ENCODE peak calls at places on chromosomes 5 and 9, in six cellular contexts. U is IMR-90, M is H9, O is heart right ventricle, L is cardiac muscle cell, N is PC-3. I is an unnamed sample.
A peak's percentile ranks its signal among the peaks of the same experiment; 100 is the strongest.

GRCh38 chr5:150411245-150411979 is 1.3 kb downstream of the CD74 start:
- DNase-seq in U (peak; percentile 16), M (no peak), O (no peak), L (peak; percentile 50), N (no peak), I (no peak)

GRCh38 chr9:127417130-127418036 is 6.8 kb upstream of the ZNF79 start:
- DNase-seq in U (peak; percentile 78), M (no peak), O (no peak), L (no peak), N (peak; percentile 97), I (peak; percentile 44)

GRCh38 chr9:21465859-21466518 is 16.1 kb downstream of the IFNE start:
- DNase-seq in U (peak; percentile 68), M (no peak), O (no peak), L (peak; percentile 64), N (peak; percentile 77), I (no peak)

GRCh38 chr9:37999501-38000189 is 69.4 kb downstream of the SHB start:
- DNase-seq in U (peak; percentile 61), M (no peak), O (no peak), L (no peak), N (peak; percentile 82), I (no peak)

GRCh38 chr5:143019157-143019556 is 249.0 kb downstream of the ARHGAP26 start:
- DNase-seq in U (no peak), M (no peak), O (no peak), L (no peak), N (no peak), I (no peak)

GRCh38 chr5:28648108-28648507 is 1609.7 kb upstream of the CDH9 start:
- DNase-seq in U (no peak), M (no peak), O (no peak), L (no peak), N (peak; percentile 59), I (no peak)

GRCh38 chr5:991472-992267 is 16.9 kb upstream of the NKD2 start:
- DNase-seq in U (no peak), M (no peak), O (peak; percentile 8), L (no peak), N (no peak), I (no peak)

GRCh38 chr9:16832101-16832500 is 38.4 kb downstream of the BNC2 start:
- DNase-seq in U (no peak), M (no peak), O (no peak), L (no peak), N (no peak), I (no peak)

GRCh38 chr5:171435908-171436307 is 16.5 kb downstream of the FGF18 start:
- DNase-seq in U (no peak), M (no peak), O (no peak), L (no peak), N (no peak), I (no peak)

GRCh38 chr9:34684145-34684544 is 6.9 kb downstream of the CCL19 start:
- DNase-seq in U (no peak), M (no peak), O (no peak), L (no peak), N (no peak), I (no peak)

GRCh38 chr5:143896981-143897380 is 85.0 kb downstream of the HMHB1 start:
- DNase-seq in U (peak; percentile 81), M (no peak), O (no peak), L (no peak), N (peak; percentile 49), I (no peak)

GRCh38 chr5:90909091-90909503 is 350.5 kb downstream of the ADGRV1 start:
- DNase-seq in U (peak; percentile 39), M (no peak), O (no peak), L (no peak), N (no peak), I (peak; percentile 20)

GRCh38 chr5:160269017-160269416 is 39.7 kb downstream of the FABP6 start:
- DNase-seq in U (peak; percentile 91), M (no peak), O (peak; percentile 86), L (no peak), N (no peak), I (peak; percentile 58)

GRCh38 chr9:89606049-89606481 is 1.3 kb downstream of the GADD45G start:
- DNase-seq in U (peak; percentile 61), M (peak; percentile 68), O (peak; percentile 78), L (peak; percentile 75), N (peak; percentile 78), I (peak; percentile 84)

GRCh38 chr9:116628706-116629105 is 58.4 kb upstream of the TRIM32 start:
- DNase-seq in U (no peak), M (no peak), O (no peak), L (no peak), N (no peak), I (peak; percentile 6)

GRCh38 chr5:57173318-57174127 is at the start of gene GPBP1:
- DNase-seq in U (peak; percentile 99), M (peak; percentile 96), O (peak; percentile 98), L (peak; percentile 99), N (peak; percentile 90), I (peak; percentile 99)

GRCh38 chr5:22615964-22616363 is 237.2 kb downstream of the CDH12 start:
- DNase-seq in U (no peak), M (no peak), O (no peak), L (no peak), N (no peak), I (no peak)

GRCh38 chr5:16626696-16627264 is 10.0 kb upstream of the RETREG1 start:
- DNase-seq in U (no peak), M (no peak), O (no peak), L (no peak), N (no peak), I (no peak)

GRCh38 chr5:134248271-134248670 is 22.4 kb upstream of the PPP2CA start:
- DNase-seq in U (peak; percentile 17), M (no peak), O (no peak), L (no peak), N (peak; percentile 47), I (no peak)

GRCh38 chr9:137478613-137479314 is 19.6 kb upstream of the NSMF start:
- DNase-seq in U (peak; percentile 24), M (peak; percentile 67), O (no peak), L (no peak), N (no peak), I (peak; percentile 81)

GRCh38 chr5:61330341-61330878 is 1.6 kb upstream of the ZSWIM6 start:
- DNase-seq in U (peak; percentile 45), M (peak; percentile 55), O (peak; percentile 21), L (no peak), N (peak; percentile 50), I (peak; percentile 79)

GRCh38 chr9:98455256-98455956 is 200.0 kb upstream of the TBC1D2 start:
- DNase-seq in U (no peak), M (no peak), O (no peak), L (no peak), N (no peak), I (no peak)

GRCh38 chr5:9140711-9141110 is 405.2 kb downstream of the SEMA5A start:
- DNase-seq in U (no peak), M (no peak), O (no peak), L (no peak), N (no peak), I (no peak)

GRCh38 chr9:127200106-127200862 is 64.3 kb upstream of the GARNL3 start:
- DNase-seq in U (no peak), M (no peak), O (no peak), L (no peak), N (no peak), I (no peak)

GRCh38 chr5:18772475-18772874 is 1138.2 kb downstream of the TAF11L14 start:
- DNase-seq in U (no peak), M (no peak), O (no peak), L (peak; percentile 39), N (peak; percentile 88), I (no peak)

GRCh38 chr5:143481697-143482531 is 78.4 kb upstream of the NR3C1 start:
- DNase-seq in U (no peak), M (no peak), O (no peak), L (no peak), N (no peak), I (no peak)

GRCh38 chr9:96660693-96661248 is 5.7 kb upstream of the PRXL2C start:
- DNase-seq in U (no peak), M (no peak), O (no peak), L (no peak), N (no peak), I (no peak)

GRCh38 chr5:82111191-82111590 is 139.4 kb downstream of the ATG10 start:
- DNase-seq in U (peak; percentile 44), M (no peak), O (no peak), L (no peak), N (no peak), I (peak; percentile 33)

GRCh38 chr9:134778156-134778555 is 102.5 kb upstream of the FCN2 start:
- DNase-seq in U (peak; percentile 31), M (no peak), O (no peak), L (no peak), N (no peak), I (no peak)

GRCh38 chr9:99057665-99058625 is 47.0 kb upstream of the TGFBR1 start:
- DNase-seq in U (peak; percentile 81), M (no peak), O (no peak), L (no peak), N (peak; percentile 52), I (peak; percentile 93)

DNA sequence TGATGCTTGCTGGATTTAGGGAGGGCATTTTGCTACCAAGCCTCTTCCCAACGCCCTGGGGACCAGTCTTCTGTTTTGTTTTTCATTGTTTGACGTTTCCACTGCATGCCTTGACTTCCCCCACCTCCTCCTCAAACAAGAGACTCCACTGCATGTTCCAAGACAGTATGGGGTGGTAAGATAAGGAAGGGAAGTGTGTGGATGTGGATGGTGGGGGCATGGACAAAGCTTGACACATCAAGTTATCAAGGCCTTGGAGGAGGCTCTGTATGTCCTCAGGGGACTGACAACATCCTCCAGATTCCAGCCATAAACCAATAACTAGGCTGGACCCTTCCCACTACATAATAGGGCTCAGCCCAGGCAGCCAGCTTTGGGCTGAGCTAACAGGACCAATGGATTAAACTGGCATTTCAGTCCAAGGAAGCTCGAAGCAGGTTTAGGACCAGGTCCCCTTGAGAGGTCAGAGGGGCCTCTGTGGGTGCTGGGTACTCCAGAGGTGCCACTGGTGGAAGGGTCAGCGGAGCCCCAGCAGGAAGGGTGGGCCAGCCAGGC is 23.0 kb downstream of the PCDHGC5 start:
- DNase-seq in U (no peak), M (no peak), O (no peak), L (no peak), N (no peak), I (no peak)
- H3K4me1 ChIP-seq in U (peaks cover 58% of the 10 kb centered on the region), M (peaks cover 4% of the 10 kb centered on the region), O (peaks cover 57% of the 10 kb centered on the region), L (peaks cover 20% of the 10 kb centered on the region), N (peaks cover 13% of the 10 kb centered on the region), I (peaks cover 59% of the 10 kb centered on the region)

DNA sequence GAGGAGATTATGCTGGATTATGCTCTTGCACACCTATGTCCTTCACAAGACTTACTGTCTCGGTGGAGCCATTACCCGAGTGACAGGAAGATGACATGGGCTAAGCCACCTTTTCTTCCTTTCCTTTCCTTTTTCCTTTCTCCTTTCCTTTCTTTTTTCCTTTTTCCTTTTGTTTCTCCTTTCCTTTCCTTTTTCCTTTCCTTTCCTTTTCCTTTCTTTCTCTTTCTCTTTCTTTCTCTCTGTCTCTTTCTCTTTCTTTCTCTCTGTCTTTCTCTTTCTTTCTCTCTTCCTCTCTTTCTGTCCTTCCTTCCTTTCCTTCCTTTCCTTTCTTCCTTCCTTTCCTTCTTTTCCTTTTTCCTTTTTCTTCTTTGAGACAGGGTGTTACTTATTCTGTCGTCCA is 202.5 kb downstream of the ARHGEF28 start:
- DNase-seq in U (no peak), M (no peak), O (no peak), L (no peak), N (no peak), I (no peak)
- H3K4me1 ChIP-seq in U (peaks cover 18% of the 10 kb centered on the region), M (peaks cover 6% of the 10 kb centered on the region), O (no peaks in the 10 kb centered on the region), L (no peaks in the 10 kb centered on the region), N (peaks cover 8% of the 10 kb centered on the region), I (no peaks in the 10 kb centered on the region)

GRCh38 chr9:95088421-95089161 is 228.9 kb downstream of the FANCC start:
- DNase-seq in U (no peak), M (no peak), O (no peak), L (no peak), N (no peak), I (peak; percentile 51)
- H3K4me1 ChIP-seq in U (peaks cover 22% of the 10 kb centered on the region), M (no peaks in the 10 kb centered on the region), O (peaks cover 94% of the 10 kb centered on the region), L (peaks cover 17% of the 10 kb centered on the region), N (peaks cover 29% of the 10 kb centered on the region), I (peaks cover 75% of the 10 kb centered on the region)

GRCh38 chr9:133712221-133713100 is 25.7 kb downstream of the SARDH start:
- DNase-seq in U (no peak), M (no peak), O (no peak), L (no peak), N (no peak), I (no peak)
- H3K4me1 ChIP-seq in U (peaks cover 30% of the 10 kb centered on the region), M (no peaks in the 10 kb centered on the region), O (peaks cover 7% of the 10 kb centered on the region), L (peaks cover 29% of the 10 kb centered on the region), N (no peaks in the 10 kb centered on the region), I (peaks cover 80% of the 10 kb centered on the region)

I was measured in SJCRH30.